ENCODE peak calls at places on chromosome 19, in nine cellular contexts. One of them, this sample, is unnamed.

GRCh38 chr19:18809149-18809978 is 18.3 kb upstream of the COMP start:
- DNase-seq in heart left ventricle: peak; percentile 57
- DNase-seq in NCI-H748 treated with DMSO at 0.1 percent for 48 hours: no peak
- DNase-seq in tibial artery: peak; percentile 85
- DNase-seq in AG10803: peak; percentile 96
- DNase-seq in astrocyte: peak; percentile 42
- DNase-seq in BJ: peak; percentile 69
- DNase-seq in IMR-90: peak; percentile 78
- DNase-seq in heart right ventricle: no peak
- DNase-seq in this sample: no peak

GRCh38 chr19:412356-413355 is 3.7 kb upstream of the C2CD4C start:
- DNase-seq in IMR-90: no peak
- DNase-seq in heart right ventricle: no peak
- DNase-seq in AG10803: no peak
- DNase-seq in heart left ventricle: no peak
- DNase-seq in BJ: no peak
- DNase-seq in astrocyte: no peak
- DNase-seq in NCI-H748 treated with DMSO at 0.1 percent for 48 hours: no peak
- DNase-seq in tibial artery: peak; percentile 15
- DNase-seq in this sample: no peak

GRCh38 chr19:47097396-47098217 is 16.0 kb downstream of the ZC3H4 start:
- DNase-seq in heart left ventricle: peak; percentile 64
- DNase-seq in tibial artery: peak; percentile 74
- DNase-seq in astrocyte: peak; percentile 47
- DNase-seq in heart right ventricle: peak; percentile 40
- DNase-seq in BJ: no peak
- DNase-seq in IMR-90: no peak
- DNase-seq in NCI-H748 treated with DMSO at 0.1 percent for 48 hours: no peak
- DNase-seq in AG10803: no peak
- DNase-seq in this sample: peak; percentile 37

GRCh38 chr19:48646192-48646911 is 365 bp upstream of the CA11 start:
- DNase-seq in tibial artery: peak; percentile 84
- DNase-seq in AG10803: peak; percentile 62
- DNase-seq in heart right ventricle: peak; percentile 91
- DNase-seq in BJ: no peak
- DNase-seq in NCI-H748 treated with DMSO at 0.1 percent for 48 hours: peak; percentile 83
- DNase-seq in heart left ventricle: peak; percentile 91
- DNase-seq in astrocyte: peak; percentile 56
- DNase-seq in IMR-90: peak; percentile 72
- DNase-seq in this sample: peak; percentile 86

GRCh38 chr19:5805465-5806132 is 732 bp downstream of the NRTN start:
- DNase-seq in IMR-90: peak; percentile 24
- DNase-seq in heart right ventricle: peak; percentile 58
- DNase-seq in heart left ventricle: peak; percentile 73
- DNase-seq in tibial artery: no peak
- DNase-seq in astrocyte: no peak
- DNase-seq in BJ: no peak
- DNase-seq in NCI-H748 treated with DMSO at 0.1 percent for 48 hours: peak; percentile 25
- DNase-seq in AG10803: peak; percentile 24
- DNase-seq in this sample: peak; percentile 85

GRCh38 chr19:55553217-55554182 is 8.2 kb upstream of the SBK3 start:
- DNase-seq in AG10803: no peak
- DNase-seq in tibial artery: no peak
- DNase-seq in NCI-H748 treated with DMSO at 0.1 percent for 48 hours: no peak
- DNase-seq in heart left ventricle: no peak
- DNase-seq in astrocyte: peak; percentile 5
- DNase-seq in heart right ventricle: no peak
- DNase-seq in IMR-90: no peak
- DNase-seq in BJ: no peak
- DNase-seq in this sample: no peak

GRCh38 chr19:38849746-38850230 is at the start of gene HNRNPL:
- DNase-seq in tibial artery: no peak
- DNase-seq in heart left ventricle: peak; percentile 100
- DNase-seq in NCI-H748 treated with DMSO at 0.1 percent for 48 hours: no peak
- DNase-seq in AG10803: no peak
- DNase-seq in astrocyte: no peak
- DNase-seq in IMR-90: no peak
- DNase-seq in heart right ventricle: no peak
- DNase-seq in BJ: no peak
- DNase-seq in this sample: peak; percentile 97

GRCh38 chr19:47499371-47499770 is 15.4 kb upstream of the KPTN start:
- DNase-seq in astrocyte: no peak
- DNase-seq in heart right ventricle: no peak
- DNase-seq in AG10803: no peak
- DNase-seq in tibial artery: no peak
- DNase-seq in NCI-H748 treated with DMSO at 0.1 percent for 48 hours: no peak
- DNase-seq in heart left ventricle: no peak
- DNase-seq in IMR-90: no peak
- DNase-seq in BJ: no peak
- DNase-seq in this sample: no peak

GRCh38 chr19:821228-821975 is at the start of gene PLPPR3:
- DNase-seq in IMR-90: no peak
- DNase-seq in BJ: no peak
- DNase-seq in AG10803: no peak
- DNase-seq in NCI-H748 treated with DMSO at 0.1 percent for 48 hours: no peak
- DNase-seq in heart left ventricle: peak; percentile 25
- DNase-seq in tibial artery: no peak
- DNase-seq in heart right ventricle: no peak
- DNase-seq in astrocyte: no peak
- DNase-seq in this sample: no peak

GRCh38 chr19:55097864-55098715 is 19.3 kb downstream of the PPP1R12C start:
- DNase-seq in heart left ventricle: no peak
- DNase-seq in astrocyte: no peak
- DNase-seq in tibial artery: no peak
- DNase-seq in heart right ventricle: no peak
- DNase-seq in AG10803: no peak
- DNase-seq in NCI-H748 treated with DMSO at 0.1 percent for 48 hours: no peak
- DNase-seq in BJ: no peak
- DNase-seq in IMR-90: no peak
- DNase-seq in this sample: no peak

GRCh38 chr19:45514376-45515051 is 7.2 kb downstream of the VASP start:
- DNase-seq in AG10803: no peak
- DNase-seq in IMR-90: no peak
- DNase-seq in BJ: no peak
- DNase-seq in astrocyte: no peak
- DNase-seq in heart left ventricle: peak; percentile 47
- DNase-seq in NCI-H748 treated with DMSO at 0.1 percent for 48 hours: no peak
- DNase-seq in tibial artery: no peak
- DNase-seq in heart right ventricle: no peak
- DNase-seq in this sample: peak; percentile 89

GRCh38 chr19:33472696-33473624 is 48.6 kb downstream of the PEPD start:
- DNase-seq in astrocyte: peak; percentile 99
- DNase-seq in heart left ventricle: no peak
- DNase-seq in IMR-90: peak; percentile 99
- DNase-seq in NCI-H748 treated with DMSO at 0.1 percent for 48 hours: no peak
- DNase-seq in BJ: peak; percentile 87
- DNase-seq in tibial artery: no peak
- DNase-seq in AG10803: peak; percentile 95
- DNase-seq in heart right ventricle: no peak
- DNase-seq in this sample: no peak

GRCh38 chr19:18650468-18651001 is 13.7 kb downstream of the KLHL26 start:
- DNase-seq in NCI-H748 treated with DMSO at 0.1 percent for 48 hours: no peak
- DNase-seq in BJ: peak; percentile 70
- DNase-seq in IMR-90: peak; percentile 93
- DNase-seq in heart right ventricle: peak; percentile 78
- DNase-seq in heart left ventricle: peak; percentile 92
- DNase-seq in tibial artery: peak; percentile 96
- DNase-seq in AG10803: peak; percentile 70
- DNase-seq in astrocyte: peak; percentile 78
- DNase-seq in this sample: peak; percentile 31

GRCh38 chr19:1133471-1133929 is 29.7 kb downstream of the GPX4 start:
- DNase-seq in NCI-H748 treated with DMSO at 0.1 percent for 48 hours: no peak
- DNase-seq in heart left ventricle: no peak
- DNase-seq in BJ: no peak
- DNase-seq in AG10803: no peak
- DNase-seq in IMR-90: no peak
- DNase-seq in astrocyte: no peak
- DNase-seq in tibial artery: no peak
- DNase-seq in heart right ventricle: no peak
- DNase-seq in this sample: peak; percentile 60

GRCh38 chr19:10295305-10295846 is 5.6 kb downstream of the ICAM5 start:
- DNase-seq in AG10803: no peak
- DNase-seq in heart left ventricle: no peak
- DNase-seq in BJ: no peak
- DNase-seq in NCI-H748 treated with DMSO at 0.1 percent for 48 hours: no peak
- DNase-seq in IMR-90: no peak
- DNase-seq in tibial artery: no peak
- DNase-seq in heart right ventricle: no peak
- DNase-seq in astrocyte: no peak
- DNase-seq in this sample: no peak

This sample was measured in left colon.